ENCODE peak calls at places on chromosomes 11 and 22, in ten cellular contexts. D, N, U, K, A, X, E, O, C and G are unnamed samples.
A peak's percentile ranks its signal among the peaks of the same experiment; 100 is the strongest.

GRCh38 chr11:18312012-18312411 is 9.9 kb downstream of the HPS5 start:
- DNase-seq in D (peak; percentile 28), C (no peak), K (no peak), X (no peak), E (no peak), N (no peak), O (no peak), U (no peak), A (no peak), G (no peak)

GRCh38 chr11:130785376-130786110 is 130.7 kb downstream of the SNX19 start:
- DNase-seq in X (no peak), C (no peak), U (no peak), K (no peak), E (no peak), O (no peak), A (no peak), D (peak; percentile 77), N (peak; percentile 30), G (peak; percentile 43)

GRCh38 chr22:46863794-46864193 is 101.3 kb downstream of the TBC1D22A start:
- DNase-seq in K (no peak), N (no peak), C (no peak), D (no peak), E (peak; percentile 66), U (no peak), O (no peak), A (no peak), X (no peak), G (no peak)

GRCh38 chr11:72307439-72307838 is 63.5 kb upstream of the PHOX2A start:
- DNase-seq in O (no peak), A (no peak), C (no peak), K (no peak), E (no peak), U (no peak), N (no peak), X (no peak), D (no peak), G (no peak)

GRCh38 chr22:31080848-31081649 is at the start of gene SMTN:
- DNase-seq in K (peak; percentile 96), C (peak; percentile 96), E (peak; percentile 99), X (peak; percentile 92), N (peak; percentile 80), D (peak; percentile 85), A (peak; percentile 88), O (peak; percentile 83), U (peak; percentile 94), G (peak; percentile 90)

GRCh38 chr11:7564803-7565202 is 51.0 kb downstream of the PPFIBP2 start:
- DNase-seq in U (no peak), D (no peak), N (no peak), K (no peak), C (no peak), X (no peak), O (no peak), A (no peak), E (no peak), G (no peak)

GRCh38 chr11:119316729-119317591 is at the start of gene MCAM:
- DNase-seq in N (no peak), K (no peak), O (no peak), E (no peak), A (no peak), U (no peak), C (no peak), X (no peak), D (peak; percentile 48), G (peak; percentile 93)

GRCh38 chr11:76215946-76216345 is 9.6 kb upstream of the WNT11 start:
- DNase-seq in O (no peak), N (no peak), K (no peak), E (no peak), U (no peak), C (no peak), D (peak; percentile 65), A (no peak), X (no peak), G (no peak)

GRCh38 chr22:19438286-19438685 is 5.9 kb downstream of the MRPL40 start:
- DNase-seq in N (no peak), X (no peak), O (no peak), K (no peak), E (no peak), C (no peak), A (no peak), U (no peak), D (no peak), G (no peak)

GRCh38 chr11:486189-486588 is 20.9 kb downstream of the RNH1 start:
- DNase-seq in E (no peak), O (no peak), D (no peak), N (no peak), A (no peak), U (no peak), X (no peak), C (no peak), K (no peak), G (no peak)

GRCh38 chr11:90241414-90241813 is 18.6 kb upstream of the CHORDC1 start:
- DNase-seq in K (no peak), O (no peak), X (no peak), E (no peak), U (no peak), D (no peak), C (no peak), A (no peak), N (no peak), G (peak; percentile 10)

DNA sequence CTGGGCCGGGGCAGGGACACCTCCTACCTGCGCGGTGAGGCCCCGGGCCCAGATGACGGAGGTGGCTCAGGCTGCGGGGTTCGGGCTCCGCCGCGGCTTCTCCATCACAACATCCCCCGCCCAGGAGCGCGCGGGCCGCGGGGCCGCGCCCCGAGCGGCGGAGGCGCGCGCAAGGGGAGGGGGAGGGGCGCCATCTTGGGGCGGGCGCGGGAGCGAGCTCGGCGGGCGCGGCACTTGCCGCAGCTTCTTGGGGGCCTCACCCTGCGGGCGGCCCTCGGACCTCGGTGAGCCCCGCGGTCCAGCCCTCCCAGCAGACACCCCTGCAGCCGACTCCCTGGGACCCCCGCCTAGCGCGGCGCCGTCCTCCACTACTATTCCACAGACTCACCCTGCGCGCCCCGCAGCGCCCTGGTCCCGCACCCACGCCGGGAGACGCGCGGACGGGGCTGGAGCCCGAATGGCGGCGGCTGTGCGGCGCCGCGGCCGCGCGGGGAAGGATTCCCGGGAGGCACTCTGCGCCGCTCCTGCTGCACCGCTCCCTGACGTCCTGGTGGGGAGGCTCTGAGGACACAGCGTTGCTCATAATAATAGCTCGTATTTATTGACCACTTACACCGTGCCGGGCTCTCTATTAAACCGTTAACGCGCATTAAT is at the start of gene APBB1:
- DNase-seq in A (peak; percentile 40), X (peak; percentile 47), K (peak; percentile 58), N (peak; percentile 44), E (peak; percentile 90), C (peak; percentile 62), U (peak; percentile 56), D (peak; percentile 48), O (no peak), G (no peak)
- TF ChIP-seq POLR2A in A (peak; percentile 57), X (peak; percentile 66), K (peak; percentile 54), N (peak; percentile 60), E (no peak), C (peak; percentile 59), U (peak; percentile 3), D (no peak), O (no peak), G (no peak)

GRCh38 chr11:19344661-19345518 is 104.1 kb upstream of the E2F8 start:
- DNase-seq in N (peak; percentile 10), X (no peak), O (no peak), A (no peak), U (no peak), E (no peak), C (peak; percentile 26), D (peak; percentile 24), K (peak; percentile 86), G (no peak)

GRCh38 chr11:19345848-19346681 is 105.3 kb upstream of the E2F8 start:
- DNase-seq in K (peak; percentile 81), X (no peak), N (peak; percentile 7), U (no peak), A (no peak), E (no peak), C (peak; percentile 15), D (no peak), O (no peak), G (peak; percentile 65)

GRCh38 chr11:19347911-19348310 is 107.2 kb upstream of the E2F8 start:
- DNase-seq in O (no peak), X (no peak), A (no peak), N (no peak), K (peak; percentile 16), D (no peak), U (no peak), C (no peak), E (no peak), G (peak; percentile 45)

GRCh38 chr11:19342036-19342435 is 101.3 kb upstream of the E2F8 start:
- DNase-seq in U (no peak), N (no peak), E (no peak), K (no peak), O (no peak), C (no peak), D (no peak), X (no peak), A (no peak), G (no peak)

GRCh38 chr11:19345519-19345847 is 104.7 kb upstream of the E2F8 start:
- DNase-seq in C (no peak), K (peak; percentile 53), E (no peak), U (no peak), D (no peak), N (peak; percentile 2), A (no peak), X (no peak), O (no peak), G (peak; percentile 12)
- TF ChIP-seq CTCF in C (no peak), K (no peak), E (no peak), U (no peak), D (no peak), N (no peak), A (no peak), X (no peak), O (no peak), G (no peak)

DNA sequence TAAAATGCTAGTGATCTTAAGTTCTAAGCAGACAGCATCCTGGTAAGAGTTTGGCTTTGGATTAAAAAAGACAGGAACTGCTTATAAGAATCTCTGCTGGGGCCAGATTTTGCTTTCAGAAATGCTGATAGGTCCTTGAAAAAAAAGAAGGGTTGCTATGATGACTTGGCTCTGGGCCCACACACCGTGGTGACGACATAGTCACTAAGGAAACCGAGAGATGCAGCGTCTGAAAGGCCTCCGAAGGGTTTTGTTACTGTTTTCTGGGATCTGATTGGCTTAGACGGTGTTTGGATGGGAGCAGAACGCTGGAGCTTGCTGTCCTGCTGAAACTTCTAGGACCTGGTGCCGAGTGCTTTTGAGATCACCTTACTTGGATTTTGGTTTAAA is 8.4 kb downstream of the FAM118A start:
- DNase-seq in X (peak; percentile 65), C (peak; percentile 53), A (peak; percentile 78), N (no peak), K (peak; percentile 72), E (peak; percentile 94), O (no peak), D (peak; percentile 97), U (no peak), G (peak; percentile 61)
- H3K4me3 ChIP-seq in X (no peak overlapping the region), C (no peak overlapping the region), A (no peak overlapping the region), N (no peak overlapping the region), K (no peak overlapping the region), E (no peak overlapping the region), O (no peak overlapping the region), D (peak overlapping the region; percentile 10), U (no peak overlapping the region), G (peak overlapping the region; percentile 36)

GRCh38 chr22:24427500-24428164 is at the start of gene ADORA2A:
- DNase-seq in D (no peak), K (peak; percentile 40), A (no peak), N (no peak), O (no peak), X (peak; percentile 82), U (no peak), E (no peak), C (no peak), G (peak; percentile 77)
- TF ChIP-seq POLR2A in D (no peak), K (no peak), A (no peak), N (no peak), O (no peak), X (no peak), U (no peak), E (no peak), C (no peak), G (no peak)